ENCODE peak calls at places on chromosomes 7 and 10, in four cellular contexts. A is gastrocnemius medialis, J is IMR-90, Y is A549. O is an unnamed sample. For H3K9me3, the result is how much of the 10 kb centered on the place peaks cover.

GRCh38 chr7:37297546-37297945 is 151.1 kb downstream of the ELMO1 start:
- DNase-seq in A (no peak), J (no peak), Y (no peak), O (no peak)

GRCh38 chr10:114632869-114633715 is 25.0 kb downstream of the ABLIM1 start:
- DNase-seq in A (peak), J (peak), Y (peak), O (peak)

GRCh38 chr10:102423372-102423968 is 2.8 kb downstream of the FBXL15 start:
- DNase-seq in A (no peak), J (no peak), Y (no peak), O (no peak)

GRCh38 chr7:154775681-154776080 is 227.2 kb downstream of the PAXIP1 start:
- DNase-seq in A (no peak), J (no peak), Y (no peak), O (no peak)

GRCh38 chr7:102306916-102307677 is 20.4 kb downstream of the SH2B2 start:
- DNase-seq in A (peak), J (peak), Y (peak), O (no peak)

GRCh38 chr7:75555736-75556135 is 63.6 kb downstream of the SPDYE5 start:
- DNase-seq in A (no peak), J (no peak), Y (no peak), O (no peak)

GRCh38 chr7:151081170-151082101 is 827 bp upstream of the FASTK start:
- DNase-seq in A (no peak), J (no peak), Y (peak), O (peak)

GRCh38 chr10:104353325-104354048 is at the start of gene CFAP58:
- DNase-seq in A (peak), J (peak), Y (peak), O (peak)

GRCh38 chr10:130215076-130215917 is 79.1 kb downstream of the GLRX3 start:
- DNase-seq in A (no peak), J (no peak), Y (no peak), O (no peak)

GRCh38 chr10:18607503-18607902 is 43.9 kb downstream of the NSUN6 start:
- DNase-seq in A (no peak), J (peak), Y (peak), O (peak)

GRCh38 chr7:92765725-92766124 is 70.6 kb downstream of the CDK6 start:
- DNase-seq in A (no peak), J (peak), Y (peak), O (peak)

GRCh38 chr7:69803699-69804516 is 205.6 kb downstream of the AUTS2 start:
- DNase-seq in A (no peak), J (no peak), Y (no peak), O (no peak)

GRCh38 chr7:108358553-108358952 is 97.7 kb downstream of the NRCAM start:
- DNase-seq in A (no peak), J (peak), Y (peak), O (peak)

GRCh38 chr7:44143606-44144250 is 2.6 kb upstream of the MYL7 start:
- DNase-seq in A (no peak), J (no peak), Y (no peak), O (no peak)

GRCh38 chr10:128286413-128287097 is 160.3 kb upstream of the MKI67 start:
- DNase-seq in A (no peak), J (no peak), Y (no peak), O (no peak)

GRCh38 chr7:33425385-33425784 is 296.0 kb downstream of the BBS9 start:
- DNase-seq in A (no peak), J (no peak), Y (no peak), O (no peak)

GRCh38 chr7:29865526-29865925 is 59.2 kb downstream of the WIPF3 start:
- DNase-seq in A (peak), J (peak), Y (peak), O (no peak)

GRCh38 chr7:136941815-136942214 is 73.4 kb downstream of the CHRM2 start:
- DNase-seq in A (no peak), J (no peak), Y (no peak), O (no peak)

GRCh38 chr10:4984971-4985594 is 18.6 kb downstream of the AKR1C2 start:
- DNase-seq in A (no peak), J (peak), Y (peak), O (peak)

GRCh38 chr7:152615052-152615741 is 60.7 kb downstream of the XRCC2 start:
- DNase-seq in A (no peak), J (no peak), Y (no peak), O (no peak)

GRCh38 chr10:101007915-101008822 is 8.6 kb downstream of the LZTS2 start:
- DNase-seq in A (no peak), J (no peak), Y (no peak), O (no peak)

GRCh38 chr10:128723631-128724205 is 597.5 kb upstream of the MKI67 start:
- DNase-seq in A (no peak), J (no peak), Y (no peak), O (no peak)

GRCh38 chr7:47039089-47039648 is 542.7 kb downstream of the TNS3 start:
- DNase-seq in A (no peak), J (no peak), Y (no peak), O (no peak)

GRCh38 chr7:140155428-140155827 is 21.4 kb downstream of the KDM7A start:
- DNase-seq in A (peak), J (no peak), Y (no peak), O (no peak)

GRCh38 chr10:22477365-22478287 is 132.3 kb downstream of the SPAG6 start:
- DNase-seq in A (no peak), J (no peak), Y (no peak), O (no peak)

GRCh38 chr10:97057836-97058235 is 127.9 kb downstream of the SLIT1 start:
- DNase-seq in A (no peak), J (no peak), Y (no peak), O (no peak)

GRCh38 chr10:92575961-92576360 is 2.1 kb upstream of the IDE start:
- DNase-seq in A (no peak), J (peak), Y (peak), O (no peak)

GRCh38 chr10:95217476-95217875 is 23.4 kb downstream of the ACSM6 start:
- DNase-seq in A (no peak), J (peak), Y (no peak), O (no peak)

GRCh38 chr7:5065107-5065407 is 19.4 kb downstream of the RBAK start:
- DNase-seq in A (no peak), J (no peak), Y (no peak), O (no peak)
- H3K9me3 ChIP-seq in A (half or more), J (half or more), Y (half or more), O (half or more)

GRCh38 chr7:13874783-13875182 is 114.7 kb downstream of the ETV1 start:
- DNase-seq in A (no peak), J (peak), Y (no peak), O (no peak)
- H3K9me3 ChIP-seq in A (under half), J (under half), Y (under half), O (under half)

DNA sequence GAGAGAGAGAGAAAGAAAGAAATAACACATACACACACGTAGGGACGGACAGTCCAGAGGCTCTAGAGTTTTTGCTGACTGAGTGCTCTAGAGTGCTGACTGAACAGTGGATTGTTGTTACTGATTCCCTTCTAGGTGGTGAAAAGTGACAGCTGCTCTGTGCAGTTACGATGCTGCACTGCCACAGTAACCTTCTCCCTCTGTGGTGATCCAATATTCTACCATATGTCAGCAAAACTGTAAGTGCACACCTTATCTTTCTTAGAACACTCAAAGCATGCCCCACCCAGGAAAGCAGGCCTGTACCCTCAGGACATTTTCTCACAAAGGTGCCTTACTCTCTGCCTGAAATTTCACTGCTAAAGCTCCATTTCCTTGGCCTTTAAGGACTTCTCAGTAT is 1023.5 kb downstream of the TYW1 start:
- DNase-seq in A (no peak), J (no peak), Y (no peak), O (no peak)
- H3K9me3 ChIP-seq in A (under half), J (under half), Y (under half), O (under half)

DNA sequence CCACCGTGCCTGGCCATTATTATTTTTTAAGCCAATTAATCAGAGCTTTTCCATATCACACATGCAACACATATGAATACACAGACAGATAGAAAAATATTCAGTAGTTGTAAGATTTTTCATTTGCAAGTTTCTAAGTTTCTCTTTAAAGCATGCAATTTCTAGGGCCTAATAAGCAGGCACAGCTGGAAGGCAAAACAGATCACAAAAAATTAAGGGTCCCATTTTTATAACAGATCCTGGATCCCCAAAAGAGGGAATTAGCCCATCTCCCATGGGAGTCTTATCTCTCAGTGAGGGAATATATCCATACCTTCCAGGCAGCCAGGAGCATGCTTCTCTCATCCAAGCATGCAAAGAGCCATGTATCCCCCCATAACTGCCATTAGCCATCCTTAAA is 31.2 kb upstream of the ZNF365 start:
- DNase-seq in A (no peak), J (no peak), Y (no peak), O (no peak)
- H3K9me3 ChIP-seq in A (under half), J (under half), Y (under half), O (under half)

DNA sequence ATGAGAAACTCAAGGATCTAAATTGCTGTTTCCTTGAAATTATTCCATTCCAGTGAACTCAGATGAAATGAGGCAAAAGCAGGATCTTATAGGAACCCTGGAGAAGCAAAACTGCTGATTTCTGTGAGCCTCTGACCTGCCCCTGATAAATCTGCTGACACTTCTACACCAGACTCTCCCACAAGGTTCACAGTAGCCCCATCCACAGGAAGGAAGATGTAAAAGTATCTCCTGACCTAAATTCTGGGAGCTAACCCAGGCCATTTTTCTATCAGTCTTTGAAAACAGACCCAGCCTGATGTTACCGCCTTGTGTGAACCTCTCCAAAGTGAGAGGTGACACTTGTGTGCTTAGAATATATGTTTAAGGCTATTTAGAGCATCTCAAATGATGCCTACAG is 987.5 kb upstream of the AUTS2 start:
- DNase-seq in A (no peak), J (no peak), Y (no peak), O (no peak)
- H3K9me3 ChIP-seq in A (under half), J (under half), Y (under half), O (under half)

O was measured in PC-9.